ENCODE peak calls at places on chromosomes 7 and 10, in eight cellular contexts. V, H, P, L, R, B, C and E are unnamed samples.

GRCh38 chr7:24936121-24936824 is 43.7 kb downstream of the OSBPL3 start:
- DNase-seq in V (no peak), H (no peak), P (no peak), L (no peak), R (no peak), B (no peak), C (no peak), E (no peak)

GRCh38 chr10:86535057-86535882 is 13.7 kb upstream of the WAPL start:
- DNase-seq in V (peak; percentile 57), H (peak; percentile 91), P (peak; percentile 89), L (peak; percentile 92), R (peak; percentile 86), B (peak; percentile 91), C (peak; percentile 95), E (peak; percentile 25)

GRCh38 chr7:135801045-135801693 is 52.6 kb upstream of the FAM180A start:
- DNase-seq in V (no peak), H (no peak), P (no peak), L (no peak), R (no peak), B (peak; percentile 70), C (peak; percentile 38), E (no peak)

GRCh38 chr7:3922175-3922635 is 621.2 kb downstream of the SDK1 start:
- DNase-seq in V (no peak), H (no peak), P (no peak), L (no peak), R (no peak), B (peak; percentile 84), C (no peak), E (no peak)

GRCh38 chr7:26853788-26854393 is 10.5 kb downstream of the SKAP2 start:
- DNase-seq in V (no peak), H (no peak), P (no peak), L (no peak), R (no peak), B (no peak), C (no peak), E (no peak)

GRCh38 chr7:71477441-71477840 is 345.5 kb downstream of the GALNT17 start:
- DNase-seq in V (no peak), H (no peak), P (no peak), L (no peak), R (no peak), B (no peak), C (no peak), E (no peak)

GRCh38 chr7:128940494-128941322 is 3.0 kb downstream of the IRF5 start:
- DNase-seq in V (no peak), H (peak; percentile 88), P (peak; percentile 69), L (peak; percentile 63), R (peak; percentile 65), B (no peak), C (peak; percentile 85), E (no peak)

GRCh38 chr7:14197280-14197679 is 207.8 kb upstream of the ETV1 start:
- DNase-seq in V (no peak), H (no peak), P (no peak), L (no peak), R (peak; percentile 32), B (no peak), C (no peak), E (no peak)

GRCh38 chr7:12385364-12385786 is 18.3 kb downstream of the VWDE start:
- DNase-seq in V (no peak), H (no peak), P (no peak), L (no peak), R (no peak), B (no peak), C (no peak), E (no peak)

GRCh38 chr10:91520657-91521056 is 110.5 kb downstream of the HECTD2 start:
- DNase-seq in V (no peak), H (no peak), P (no peak), L (no peak), R (peak; percentile 51), B (no peak), C (no peak), E (no peak)

GRCh38 chr10:1591045-1591444 is 146.3 kb downstream of the ADARB2 start:
- DNase-seq in V (no peak), H (no peak), P (no peak), L (no peak), R (peak; percentile 12), B (peak; percentile 20), C (no peak), E (no peak)

GRCh38 chr7:2710901-2711551 is 23.0 kb downstream of the AMZ1 start:
- DNase-seq in V (no peak), H (no peak), P (no peak), L (no peak), R (no peak), B (peak; percentile 35), C (no peak), E (peak; percentile 18)

GRCh38 chr7:155509725-155510551 is 36.4 kb downstream of the CNPY1 start:
- DNase-seq in V (no peak), H (no peak), P (no peak), L (no peak), R (no peak), B (peak; percentile 89), C (peak; percentile 73), E (no peak)

GRCh38 chr10:123136806-123137642 is 1.3 kb downstream of the HMX3 start:
- DNase-seq in V (no peak), H (no peak), P (no peak), L (no peak), R (no peak), B (peak; percentile 88), C (peak; percentile 85), E (no peak)

GRCh38 chr7:127066974-127067373 is 185.8 kb downstream of the GRM8 start:
- DNase-seq in V (no peak), H (no peak), P (no peak), L (no peak), R (no peak), B (peak; percentile 72), C (no peak), E (no peak)

GRCh38 chr7:8261711-8262695 is at the start of gene ICA1:
- DNase-seq in V (peak; percentile 29), H (peak; percentile 79), P (peak; percentile 74), L (peak; percentile 78), R (peak; percentile 86), B (peak; percentile 92), C (peak; percentile 93), E (no peak)

GRCh38 chr7:95578299-95578855 is 17.9 kb downstream of the PDK4 start:
- DNase-seq in V (no peak), H (no peak), P (no peak), L (no peak), R (no peak), B (no peak), C (no peak), E (no peak)

GRCh38 chr7:104123786-104124185 is 84.0 kb downstream of the ORC5 start:
- DNase-seq in V (no peak), H (no peak), P (no peak), L (no peak), R (no peak), B (no peak), C (no peak), E (no peak)

DNA sequence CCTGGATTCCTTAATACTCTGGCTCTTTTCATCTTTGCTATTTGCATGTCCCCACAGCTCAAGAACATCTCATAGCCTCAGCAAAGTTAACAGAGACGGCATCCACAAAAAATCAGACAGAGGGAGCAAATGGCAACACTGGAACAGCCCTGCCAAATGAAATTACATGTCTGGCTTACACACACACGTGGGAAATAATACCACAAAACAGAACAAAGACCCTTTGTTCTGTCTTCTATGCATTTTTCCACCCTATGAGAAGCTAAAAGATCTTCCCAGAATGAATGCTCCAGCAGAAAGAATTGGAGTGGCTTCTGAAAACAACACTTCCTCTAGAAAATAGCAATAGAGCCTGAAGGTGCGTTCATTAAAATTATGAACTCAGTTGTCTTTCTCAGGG is 139.6 kb downstream of the ALOX5 start:
- DNase-seq in V (no peak), H (no peak), P (no peak), L (no peak), R (no peak), B (no peak), C (no peak), E (no peak)
- H3K4me3 ChIP-seq in V (no peak overlapping the region), H (no peak overlapping the region), P (no peak overlapping the region), L (no peak overlapping the region), R (no peak overlapping the region), B (no peak overlapping the region), C (no peak overlapping the region), E (no peak overlapping the region)

GRCh38 chr7:159280008-159280407 is 135.3 kb upstream of the VIPR2 start:
- DNase-seq in V (no peak), H (no peak), P (no peak), L (no peak), R (no peak), B (no peak), C (no peak), E (no peak)
- H3K9me3 ChIP-seq in V (peaks cover 5% of the 10 kb centered on the region), H (no peaks in the 10 kb centered on the region), P (no peaks in the 10 kb centered on the region), L (no peaks in the 10 kb centered on the region), R (no peaks in the 10 kb centered on the region), B (peaks cover 75% of the 10 kb centered on the region), C (no peaks in the 10 kb centered on the region), E (no peaks in the 10 kb centered on the region)

DNA sequence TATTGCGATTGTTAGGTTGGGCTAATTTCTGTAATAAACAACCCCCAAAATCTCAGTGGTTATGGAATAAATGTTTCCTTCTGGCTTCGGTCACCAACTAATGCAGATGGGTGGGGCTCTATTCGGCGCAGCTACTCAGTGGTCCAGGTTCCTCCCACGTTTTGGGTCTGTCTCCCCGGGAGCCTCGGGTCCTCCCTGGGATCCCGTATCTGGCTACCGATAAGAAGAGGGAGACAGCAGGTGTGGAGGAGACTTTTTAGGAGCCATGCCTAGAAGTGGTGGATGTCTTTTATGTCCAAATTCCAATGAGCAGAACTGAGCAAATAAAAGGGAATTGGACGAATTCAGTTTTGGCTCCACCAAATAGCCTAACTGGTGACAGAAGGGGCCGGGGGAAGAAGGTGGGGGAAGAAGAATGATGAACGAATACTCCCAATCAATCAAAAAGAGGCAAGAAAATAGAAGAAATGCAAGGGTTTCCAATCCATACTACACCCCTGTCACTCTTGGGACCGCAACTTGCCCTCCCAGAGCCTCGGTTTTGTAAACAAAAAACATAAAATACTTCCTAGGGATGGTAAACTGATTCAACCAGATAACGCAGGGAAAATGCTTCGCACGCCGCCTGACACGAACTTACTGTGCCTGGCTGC is 498 bp upstream of the C10orf53 start:
- DNase-seq in V (no peak), H (no peak), P (no peak), L (no peak), R (no peak), B (no peak), C (no peak), E (no peak)
- H3K4me3 ChIP-seq in V (no peak overlapping the region), H (no peak overlapping the region), P (peak overlapping the region; percentile 14), L (no peak overlapping the region), R (no peak overlapping the region), B (peak overlapping the region; percentile 71), C (no peak overlapping the region), E (no peak overlapping the region)

DNA sequence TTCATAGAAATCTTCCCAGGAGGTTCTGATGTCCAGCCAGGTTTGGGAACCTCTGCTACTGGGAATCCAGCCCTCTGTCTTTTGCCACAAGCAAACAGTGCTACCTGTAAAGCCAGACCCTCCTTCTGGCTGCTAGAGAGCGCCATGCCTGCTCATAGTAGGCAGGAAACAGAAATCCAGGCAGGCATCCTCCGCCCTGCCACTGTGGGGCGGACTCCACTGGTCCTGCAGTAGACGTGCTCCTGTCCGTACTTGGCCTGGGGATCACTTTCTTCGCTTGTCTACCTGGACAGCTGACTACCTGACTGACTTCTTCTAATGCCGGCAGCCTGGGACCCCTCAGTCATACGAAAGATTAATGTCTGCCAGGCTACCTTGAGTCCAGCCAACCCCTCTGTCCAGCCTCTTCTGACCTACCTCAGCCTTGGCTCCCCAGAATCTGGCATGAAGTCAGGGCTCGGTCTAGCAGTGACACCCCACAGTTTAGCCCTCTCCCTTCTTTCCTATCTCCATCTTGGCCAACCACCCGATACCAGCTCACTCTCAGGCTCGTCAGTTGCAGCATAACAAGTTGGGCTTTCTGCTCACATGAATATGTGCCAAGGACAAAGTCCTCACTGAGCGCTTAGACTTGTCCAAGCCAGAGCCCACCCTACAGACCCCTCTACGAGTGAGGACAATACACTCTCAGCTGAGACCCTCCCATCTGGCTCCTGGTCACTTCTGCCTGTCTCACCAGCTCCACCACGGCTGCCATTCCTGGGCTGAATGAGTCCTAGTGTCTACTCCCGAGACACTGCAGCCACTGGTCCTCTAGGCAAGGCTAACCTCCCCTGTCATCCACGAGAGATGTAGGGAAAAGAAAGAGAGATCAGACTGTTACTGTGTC is 43.9 kb upstream of the OPALIN start:
- DNase-seq in V (no peak), H (no peak), P (no peak), L (no peak), R (no peak), B (peak; percentile 59), C (no peak), E (no peak)
- H3K9me3 ChIP-seq in V (no peaks in the 10 kb centered on the region), H (no peaks in the 10 kb centered on the region), P (no peaks in the 10 kb centered on the region), L (no peaks in the 10 kb centered on the region), R (no peaks in the 10 kb centered on the region), B (no peaks in the 10 kb centered on the region), C (no peaks in the 10 kb centered on the region), E (no peaks in the 10 kb centered on the region)